ENCODE peak calls at places on chromosomes 6 and 20, in ten cellular contexts. V, N, S, B, I, Z, P, J, C and D are unnamed samples.

GRCh38 chr6:9002833-9003232 is 567.5 kb upstream of the SLC35B3 start:
- DNase-seq in V (no peak), N (no peak), S (no peak), B (no peak), I (no peak), Z (no peak), P (no peak), J (no peak), C (no peak), D (no peak)

GRCh38 chr6:164928366-164929154 is 380.8 kb downstream of the C6orf118 start:
- DNase-seq in V (no peak), N (no peak), S (no peak), B (no peak), I (no peak), Z (no peak), P (no peak), J (no peak), C (no peak), D (peak; percentile 7)

GRCh38 chr6:23027281-23027680 is 457.9 kb downstream of the HDGFL1 start:
- DNase-seq in V (no peak), N (no peak), S (no peak), B (no peak), I (no peak), Z (no peak), P (no peak), J (no peak), C (no peak), D (no peak)

GRCh38 chr6:81834141-81834621 is 81.7 kb upstream of the TENT5A start:
- DNase-seq in V (peak; percentile 61), N (no peak), S (peak; percentile 86), B (no peak), I (no peak), Z (no peak), P (peak; percentile 55), J (peak; percentile 9), C (peak; percentile 38), D (peak; percentile 59)

GRCh38 chr6:6856538-6857523 is 250.9 kb upstream of the RREB1 start:
- DNase-seq in V (peak; percentile 44), N (peak; percentile 84), S (peak; percentile 49), B (no peak), I (no peak), Z (peak; percentile 76), P (peak; percentile 37), J (no peak), C (peak; percentile 57), D (no peak)

GRCh38 chr20:57664476-57664875 is 44.2 kb upstream of the ZBP1 start:
- DNase-seq in V (no peak), N (no peak), S (no peak), B (no peak), I (no peak), Z (no peak), P (no peak), J (no peak), C (no peak), D (no peak)

GRCh38 chr20:45970646-45971424 is 1.2 kb downstream of the ZNF335 start:
- DNase-seq in V (peak; percentile 48), N (peak; percentile 52), S (peak; percentile 18), B (peak; percentile 26), I (no peak), Z (peak; percentile 46), P (peak; percentile 19), J (no peak), C (peak; percentile 27), D (peak; percentile 29)

GRCh38 chr6:68049562-68049961 is 585.5 kb upstream of the ADGRB3 start:
- DNase-seq in V (no peak), N (no peak), S (no peak), B (no peak), I (no peak), Z (no peak), P (no peak), J (no peak), C (no peak), D (no peak)

DNA sequence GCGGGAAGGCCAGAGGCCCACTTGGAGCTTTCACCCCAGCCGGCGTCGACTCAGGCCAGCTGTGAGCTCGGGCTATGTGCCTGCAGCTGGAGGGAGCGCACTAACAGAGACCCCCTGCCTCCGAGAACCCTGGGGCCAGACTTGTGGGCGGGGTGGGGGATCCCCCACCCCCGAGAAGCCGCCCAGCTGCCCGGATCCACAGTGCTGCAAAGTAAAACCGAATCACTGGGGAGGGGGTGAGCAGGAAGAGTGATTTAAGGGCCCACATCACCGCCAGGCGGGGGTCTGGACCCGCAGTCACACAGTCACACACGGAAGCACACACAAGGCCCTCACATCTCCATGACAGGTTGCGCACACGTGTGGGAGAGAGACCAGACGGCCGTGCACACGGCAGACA is 48.7 kb downstream of the KCNQ2 start:
- DNase-seq in V (no peak), N (no peak), S (no peak), B (no peak), I (no peak), Z (no peak), P (no peak), J (no peak), C (no peak), D (no peak)
- TF ChIP-seq CTCF in V (no peak), N (no peak), S (no peak), B (no peak), I (no peak), Z (no peak), P (no peak), J (no peak), C (no peak), D (no peak)

GRCh38 chr20:63567132-63567381 is 7.0 kb downstream of the HELZ2 start:
- DNase-seq in V (no peak), N (peak; percentile 30), S (no peak), B (no peak), I (no peak), Z (peak; percentile 53), P (no peak), J (no peak), C (no peak), D (no peak)
- H3K4me3 ChIP-seq in V (no peak overlapping the region), N (no peak overlapping the region), S (no peak overlapping the region), B (no peak overlapping the region), I (no peak overlapping the region), Z (no peak overlapping the region), P (no peak overlapping the region), J (no peak overlapping the region), C (no peak overlapping the region), D (no peak overlapping the region)

GRCh38 chr6:20877008-20877937 is 343.0 kb downstream of the CDKAL1 start:
- DNase-seq in V (peak; percentile 96), N (peak; percentile 90), S (peak; percentile 85), B (peak; percentile 54), I (peak; percentile 25), Z (peak; percentile 22), P (peak; percentile 97), J (peak; percentile 97), C (peak; percentile 97), D (peak; percentile 93)

GRCh38 chr6:20879121-20879520 is 344.9 kb downstream of the CDKAL1 start:
- DNase-seq in V (no peak), N (peak; percentile 50), S (no peak), B (no peak), I (no peak), Z (no peak), P (no peak), J (no peak), C (no peak), D (no peak)

GRCh38 chr6:20873425-20874190 is 339.4 kb downstream of the CDKAL1 start:
- DNase-seq in V (peak; percentile 64), N (no peak), S (peak; percentile 50), B (no peak), I (no peak), Z (no peak), P (no peak), J (no peak), C (peak; percentile 37), D (peak; percentile 25)

GRCh38 chr6:20876016-20876415 is 341.8 kb downstream of the CDKAL1 start:
- DNase-seq in V (peak; percentile 88), N (peak; percentile 11), S (peak; percentile 50), B (peak; percentile 68), I (no peak), Z (no peak), P (peak; percentile 77), J (no peak), C (peak; percentile 79), D (peak; percentile 89)

DNA sequence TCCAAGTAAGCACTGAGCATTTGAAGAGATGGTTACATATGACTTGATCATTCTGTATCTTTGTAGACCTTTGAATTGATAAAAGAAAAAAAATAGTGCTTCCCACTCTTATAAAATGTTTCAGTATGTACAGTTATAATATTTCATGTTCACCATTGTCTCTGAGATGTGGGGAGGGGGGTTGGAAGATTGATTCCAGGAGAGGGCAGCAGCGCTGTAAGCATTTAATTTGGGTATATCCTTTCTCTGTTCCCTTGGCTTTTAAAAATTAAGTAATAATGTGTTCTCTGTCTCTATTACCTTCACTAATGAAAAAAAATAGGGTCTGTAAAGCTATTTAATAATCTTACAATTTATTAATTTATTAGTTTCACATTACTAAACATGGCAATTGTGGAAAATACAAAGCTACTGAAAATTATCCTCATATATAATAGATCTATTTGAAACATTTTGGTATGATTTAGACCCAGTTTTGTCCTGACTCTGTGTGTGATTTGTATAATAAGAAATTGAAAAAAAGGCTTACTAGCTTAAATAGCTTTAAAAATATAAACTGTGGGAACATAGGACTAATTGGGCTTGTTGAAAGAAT is 341.2 kb downstream of the CDKAL1 start:
- DNase-seq in V (peak; percentile 83), N (peak; percentile 26), S (peak; percentile 73), B (peak; percentile 23), I (no peak), Z (peak; percentile 42), P (peak; percentile 45), J (no peak), C (peak; percentile 58), D (peak; percentile 64)
- TF ChIP-seq CTCF in V (peak; percentile 75), N (peak; percentile 12), S (peak; percentile 59), B (peak; percentile 59), I (no peak), Z (no peak), P (peak; percentile 50), J (peak; percentile 55), C (peak; percentile 56), D (peak; percentile 51)

GRCh38 chr6:83069633-83070032 is 2.2 kb downstream of the DOP1A start:
- DNase-seq in V (no peak), N (no peak), S (no peak), B (no peak), I (no peak), Z (no peak), P (no peak), J (no peak), C (no peak), D (no peak)

GRCh38 chr6:83071023-83071422 is 3.6 kb downstream of the DOP1A start:
- DNase-seq in V (no peak), N (peak; percentile 64), S (peak; percentile 53), B (no peak), I (no peak), Z (peak; percentile 41), P (no peak), J (no peak), C (peak; percentile 21), D (no peak)

GRCh38 chr6:83073620-83074019 is 6.1 kb downstream of the DOP1A start:
- DNase-seq in V (no peak), N (no peak), S (no peak), B (no peak), I (no peak), Z (no peak), P (no peak), J (no peak), C (no peak), D (no peak)

GRCh38 chr6:83068628-83069027 is 1.2 kb downstream of the DOP1A start:
- DNase-seq in V (no peak), N (no peak), S (no peak), B (no peak), I (no peak), Z (no peak), P (no peak), J (no peak), C (no peak), D (no peak)

DNA sequence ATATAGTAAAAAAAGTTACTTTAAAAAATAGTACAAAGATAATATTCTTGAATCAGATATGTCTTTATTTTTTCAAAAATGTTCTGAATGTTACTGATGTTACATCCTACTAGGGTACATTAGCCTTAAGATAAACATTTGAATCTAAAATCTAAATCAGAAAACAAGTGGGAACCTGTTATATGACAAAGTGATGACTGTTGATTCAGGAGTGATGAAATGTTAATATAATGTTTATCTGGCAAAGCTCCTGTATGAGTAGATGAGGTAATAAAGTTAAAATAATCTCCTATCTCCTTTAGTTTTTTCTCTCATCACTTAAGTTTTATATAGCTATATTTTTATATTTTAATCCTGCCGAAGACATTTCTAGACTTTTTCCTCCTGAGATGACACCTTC is 4.2 kb downstream of the DOP1A start:
- DNase-seq in V (no peak), N (no peak), S (no peak), B (no peak), I (no peak), Z (no peak), P (no peak), J (no peak), C (peak; percentile 25), D (no peak)
- H3K4me3 ChIP-seq in V (no peak overlapping the region), N (no peak overlapping the region), S (no peak overlapping the region), B (no peak overlapping the region), I (no peak overlapping the region), Z (no peak overlapping the region), P (no peak overlapping the region), J (no peak overlapping the region), C (no peak overlapping the region), D (no peak overlapping the region)